ENCODE peak calls at places on chromosome 4, in six cellular contexts. W is brain microvascular endothelial cell; U is fibroblast of lung; Y is AG10803; P is CD8-positive, alpha-beta T cell; C is endothelial cell of umbilical vein. X is an unnamed sample.

GRCh38 chr4:52704133-52704532 is 45.0 kb upstream of the USP46 start:
- DNase-seq in W (no peak), U (peak; percentile 28), Y (peak; percentile 76), P (no peak), C (no peak), X (peak; percentile 42)

GRCh38 chr4:129344058-129344457 is 248.1 kb downstream of the C4orf33 start:
- DNase-seq in W (peak; percentile 40), U (peak; percentile 64), Y (peak; percentile 6), P (no peak), C (peak; percentile 50), X (peak; percentile 61)

GRCh38 chr4:6116696-6117285 is 83.6 kb downstream of the JAKMIP1 start:
- DNase-seq in W (no peak), U (no peak), Y (no peak), P (no peak), C (no peak), X (no peak)

GRCh38 chr4:96519291-96519690 is 679.4 kb downstream of the PDHA2 start:
- DNase-seq in W (no peak), U (no peak), Y (no peak), P (no peak), C (no peak), X (peak; percentile 1)

GRCh38 chr4:153465583-153465921 is 608 bp upstream of the TMEM131L start:
- DNase-seq in W (peak; percentile 70), U (peak; percentile 74), Y (peak; percentile 52), P (no peak), C (peak; percentile 57), X (peak; percentile 64)

GRCh38 chr4:5710065-5710961 is 688 bp upstream of the EVC start:
- DNase-seq in W (peak; percentile 14), U (peak; percentile 48), Y (peak; percentile 77), P (no peak), C (peak; percentile 44), X (peak; percentile 53)

GRCh38 chr4:188911199-188911598 is 772.0 kb downstream of the TRIML1 start:
- DNase-seq in W (no peak), U (no peak), Y (no peak), P (no peak), C (no peak), X (no peak)

GRCh38 chr4:5365071-5366008 is 314.1 kb downstream of the STK32B start:
- DNase-seq in W (peak; percentile 98), U (no peak), Y (peak; percentile 98), P (no peak), C (peak; percentile 47), X (peak; percentile 30)

GRCh38 chr4:153223935-153224334 is 19.7 kb downstream of the TRIM2 start:
- DNase-seq in W (no peak), U (peak; percentile 44), Y (no peak), P (no peak), C (peak; percentile 67), X (no peak)

GRCh38 chr4:125369098-125369497 is 54.3 kb downstream of the FAT4 start:
- DNase-seq in W (peak; percentile 29), U (no peak), Y (no peak), P (no peak), C (no peak), X (no peak)

GRCh38 chr4:98327694-98328093 is 66.5 kb downstream of the RAP1GDS1 start:
- DNase-seq in W (no peak), U (no peak), Y (no peak), P (no peak), C (no peak), X (no peak)

GRCh38 chr4:53705151-53705764 is 114.0 kb upstream of the LNX1 start:
- DNase-seq in W (no peak), U (no peak), Y (no peak), P (no peak), C (no peak), X (no peak)

GRCh38 chr4:149441338-149441737 is 374.3 kb downstream of the IQCM start:
- DNase-seq in W (peak; percentile 24), U (peak; percentile 36), Y (peak; percentile 65), P (no peak), C (no peak), X (peak; percentile 16)

GRCh38 chr4:98657531-98658286 is 702 bp downstream of the TSPAN5 start:
- DNase-seq in W (peak; percentile 63), U (peak; percentile 75), Y (peak; percentile 65), P (no peak), C (peak; percentile 83), X (peak; percentile 75)

GRCh38 chr4:24686866-24687672 is 102.7 kb upstream of the DHX15 start:
- DNase-seq in W (peak; percentile 7), U (peak; percentile 6), Y (peak; percentile 8), P (no peak), C (peak; percentile 11), X (no peak)

GRCh38 chr4:109429545-109429944 is 4.1 kb upstream of the SEC24B start:
- DNase-seq in W (no peak), U (no peak), Y (peak; percentile 35), P (no peak), C (peak; percentile 83), X (peak; percentile 70)

GRCh38 chr4:113623274-113623894 is 138.2 kb downstream of the CAMK2D start:
- DNase-seq in W (no peak), U (no peak), Y (peak; percentile 22), P (no peak), C (no peak), X (no peak)

GRCh38 chr4:67879486-67879885 is 4.3 kb downstream of the TMPRSS11D start:
- DNase-seq in W (no peak), U (no peak), Y (peak; percentile 22), P (no peak), C (no peak), X (peak; percentile 26)

GRCh38 chr4:31516520-31516919 is 796.4 kb downstream of the PCDH7 start:
- DNase-seq in W (no peak), U (no peak), Y (no peak), P (no peak), C (no peak), X (no peak)

GRCh38 chr4:155638195-155638960 is 28.3 kb upstream of the GUCY1A1 start:
- DNase-seq in W (no peak), U (no peak), Y (no peak), P (no peak), C (peak; percentile 85), X (no peak)

GRCh38 chr4:174157106-174157607 is 126.3 kb downstream of the FBXO8 start:
- DNase-seq in W (no peak), U (peak; percentile 22), Y (no peak), P (no peak), C (no peak), X (peak; percentile 5)

GRCh38 chr4:18075823-18076433 is 54.4 kb upstream of the LCORL start:
- DNase-seq in W (no peak), U (peak; percentile 2), Y (no peak), P (peak; percentile 10), C (peak; percentile 47), X (no peak)

DNA sequence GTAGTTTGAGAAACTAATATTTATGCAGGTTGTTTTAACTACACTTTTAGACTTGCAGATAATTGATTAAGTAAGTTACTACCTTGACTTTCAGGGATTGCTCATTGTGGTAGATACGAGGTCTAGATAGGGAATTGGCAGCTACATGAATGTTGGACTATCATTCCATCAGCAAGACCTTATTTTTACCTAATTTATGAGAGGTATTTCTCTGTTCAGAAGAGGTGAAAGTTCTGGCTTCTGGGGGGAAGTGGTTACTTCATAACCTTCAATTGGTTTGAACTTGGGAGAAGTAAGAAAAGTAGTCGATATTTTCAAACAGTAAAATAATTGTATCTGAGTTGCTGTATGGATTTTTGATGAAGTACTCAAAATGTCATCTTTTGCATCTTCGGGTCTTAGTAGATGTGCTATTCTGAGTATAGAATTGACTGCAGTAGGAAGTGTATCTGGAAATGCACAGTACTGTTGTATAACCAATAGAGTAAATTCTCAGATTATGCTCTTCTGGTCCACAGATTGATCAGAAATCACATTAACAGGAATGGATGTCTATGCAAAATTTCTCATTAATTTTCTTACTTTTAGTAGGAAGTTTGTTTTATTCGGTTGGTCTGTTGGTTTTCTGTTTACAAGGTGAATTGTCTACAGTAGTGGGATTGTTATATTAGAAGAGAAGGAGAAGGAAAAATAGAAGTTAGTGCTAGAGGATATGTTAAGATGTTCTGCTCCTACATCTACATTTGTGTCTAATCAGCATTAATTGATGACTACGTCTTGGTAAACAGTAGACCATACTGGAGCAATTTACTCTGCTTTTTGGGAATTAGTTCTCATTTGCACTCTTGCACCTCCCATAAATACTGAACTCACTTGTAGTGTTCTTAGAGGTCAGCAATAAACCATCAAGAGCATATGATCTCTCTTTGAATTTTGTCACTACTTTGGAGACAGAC is 3.0 kb downstream of the NFKB1 start:
- DNase-seq in W (no peak), U (no peak), Y (no peak), P (no peak), C (no peak), X (no peak)
- H3K4me3 ChIP-seq in W (no peak overlapping the region), U (peak overlapping the region; percentile 96), Y (no peak overlapping the region), P (peak overlapping the region; percentile 93), C (peak overlapping the region; percentile 93), X (peak overlapping the region; percentile 89)

DNA sequence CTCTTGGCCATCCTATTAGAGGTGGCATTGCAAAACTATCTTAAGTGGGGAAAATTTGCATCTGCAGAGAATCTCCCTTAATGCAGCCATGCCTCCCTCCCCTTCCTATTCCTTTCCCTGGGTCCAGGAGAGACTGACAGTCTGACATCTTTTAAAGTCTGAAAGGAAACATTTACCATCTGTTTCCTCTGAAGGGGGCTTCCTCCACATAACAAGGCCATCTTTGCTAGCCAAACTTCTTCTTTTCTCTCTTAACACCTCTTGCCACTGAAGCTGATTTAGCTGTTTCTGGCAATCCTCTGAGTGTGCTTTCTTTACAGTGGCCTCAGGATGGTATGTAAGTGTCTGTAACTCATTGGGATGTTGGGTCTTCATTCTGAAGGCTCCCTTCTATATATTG is 34.6 kb upstream of the AADAT start:
- DNase-seq in W (no peak), U (no peak), Y (no peak), P (no peak), C (no peak), X (no peak)
- TF ChIP-seq CTCF in W (no peak), U (no peak), Y (no peak), P (no peak), C (no peak), X (no peak)

DNA sequence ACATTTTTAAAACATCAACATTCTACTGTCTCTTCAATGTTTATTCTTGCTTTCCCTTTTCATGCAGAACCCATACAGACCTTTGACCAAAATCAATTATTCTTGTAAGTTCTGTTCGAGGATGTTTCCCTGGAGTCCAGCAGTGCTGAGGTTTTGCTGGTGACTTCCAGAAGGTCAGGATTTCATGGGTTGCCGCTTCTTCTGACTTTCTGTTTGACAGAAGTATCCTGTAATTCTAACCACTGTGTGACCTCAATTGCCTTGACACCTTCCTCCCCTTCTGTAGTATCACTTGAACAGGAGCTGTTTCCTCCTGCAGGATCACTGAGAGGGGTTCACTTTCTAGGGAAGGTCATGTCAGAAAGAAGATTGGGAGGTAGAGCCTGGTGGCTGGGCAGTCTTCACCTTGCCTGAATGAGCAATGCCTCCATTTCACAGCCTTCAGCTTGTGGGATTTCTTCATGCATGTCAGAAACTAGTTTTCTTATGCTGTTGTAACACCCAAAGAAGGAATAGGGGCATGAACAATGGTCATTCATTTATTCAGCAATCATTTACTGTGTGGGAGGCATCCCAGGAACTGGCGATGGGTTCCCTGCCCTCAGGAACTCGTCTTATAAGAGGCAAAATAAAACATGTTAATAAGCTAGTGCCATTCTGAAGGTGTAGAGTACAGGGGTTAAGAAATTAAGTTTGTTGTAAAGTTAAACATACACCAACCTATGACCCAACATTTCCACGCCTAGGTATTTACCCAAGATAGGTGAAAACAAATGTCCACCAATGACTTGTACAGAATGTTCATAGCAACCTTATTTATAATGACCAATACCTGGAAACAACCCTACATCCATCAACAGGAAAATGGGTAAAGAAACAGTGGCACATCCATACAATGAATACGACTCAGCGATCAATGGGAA is 205.9 kb downstream of the SOWAHB start:
- DNase-seq in W (no peak), U (peak; percentile 15), Y (no peak), P (no peak), C (no peak), X (no peak)
- H3K4me3 ChIP-seq in W (no peak overlapping the region), U (no peak overlapping the region), Y (no peak overlapping the region), P (no peak overlapping the region), C (no peak overlapping the region), X (no peak overlapping the region)

GRCh38 chr4:3291411-3291968 is 1.3 kb upstream of the RGS12 start:
- DNase-seq in W (no peak), U (no peak), Y (no peak), P (no peak), C (no peak), X (no peak)
- TF ChIP-seq CTCF in W (no peak), U (no peak), Y (no peak), P (no peak), C (no peak), X (no peak)

X was measured in cardiac fibroblast.